ENCODE peak calls at places on chromosome 9, in five cellular contexts. M is CD4-positive, alpha-beta T cell; T is BJ; A is upper lobe of right lung; O is glutamatergic neuron. J is an unnamed sample.

GRCh38 chr9:20041717-20042116 is 252.9 kb upstream of the SLC24A2 start:
- DNase-seq in M (no peak), T (no peak), A (no peak), O (no peak), J (no peak)

GRCh38 chr9:90801507-90802289 is at the start of gene SYK:
- DNase-seq in M (no peak), T (no peak), A (peak; percentile 91), O (peak; percentile 43), J (no peak)

GRCh38 chr9:121822093-121823085 is 171.0 kb downstream of the DAB2IP start:
- DNase-seq in M (no peak), T (no peak), A (peak; percentile 47), O (peak; percentile 54), J (no peak)

GRCh38 chr9:91423785-91424402 is at the start of gene NFIL3:
- DNase-seq in M (peak; percentile 42), T (no peak), A (peak; percentile 94), O (peak; percentile 85), J (peak; percentile 72)

GRCh38 chr9:79877943-79878612 is 306.3 kb downstream of the TLE4 start:
- DNase-seq in M (no peak), T (no peak), A (no peak), O (no peak), J (no peak)

GRCh38 chr9:129391215-129391614 is 213.2 kb upstream of the IER5L start:
- DNase-seq in M (no peak), T (no peak), A (no peak), O (no peak), J (no peak)

GRCh38 chr9:137522746-137523455 is 27.3 kb downstream of the PNPLA7 start:
- DNase-seq in M (no peak), T (no peak), A (no peak), O (no peak), J (no peak)

GRCh38 chr9:23769307-23769935 is 56.6 kb downstream of the ELAVL2 start:
- DNase-seq in M (no peak), T (peak; percentile 83), A (no peak), O (no peak), J (no peak)

GRCh38 chr9:12368569-12368968 is 324.6 kb upstream of the TYRP1 start:
- DNase-seq in M (no peak), T (no peak), A (no peak), O (no peak), J (no peak)

GRCh38 chr9:82327641-82328040 is 339.1 kb downstream of the SPATA31D1 start:
- DNase-seq in M (no peak), T (no peak), A (no peak), O (no peak), J (no peak)

GRCh38 chr9:77598510-77598909 is 49.6 kb downstream of the GNA14 start:
- DNase-seq in M (no peak), T (no peak), A (no peak), O (no peak), J (no peak)

GRCh38 chr9:135038331-135038730 is 49.1 kb upstream of the OLFM1 start:
- DNase-seq in M (no peak), T (no peak), A (peak; percentile 29), O (no peak), J (no peak)

GRCh38 chr9:131943397-131943796 is 136.3 kb downstream of the MED27 start:
- DNase-seq in M (no peak), T (no peak), A (no peak), O (no peak), J (no peak)

GRCh38 chr9:134868751-134869553 is 11.7 kb upstream of the FCN2 start:
- DNase-seq in M (no peak), T (no peak), A (peak; percentile 60), O (no peak), J (no peak)

GRCh38 chr9:72592501-72593403 is 71.3 kb downstream of the TMC1 start:
- DNase-seq in M (no peak), T (no peak), A (no peak), O (no peak), J (peak; percentile 51)

GRCh38 chr9:131485728-131486381 is 16.9 kb upstream of the POMT1 start:
- DNase-seq in M (no peak), T (no peak), A (no peak), O (no peak), J (no peak)

GRCh38 chr9:9718691-9719090 is 894.1 kb downstream of the PTPRD start:
- DNase-seq in M (no peak), T (no peak), A (no peak), O (no peak), J (no peak)

GRCh38 chr9:9719373-9720112 is 893.3 kb downstream of the PTPRD start:
- DNase-seq in M (no peak), T (no peak), A (no peak), O (no peak), J (no peak)
- TF ChIP-seq CTCF in M (no peak), T (no peak), A (no peak), O (no peak), J (no peak)

DNA sequence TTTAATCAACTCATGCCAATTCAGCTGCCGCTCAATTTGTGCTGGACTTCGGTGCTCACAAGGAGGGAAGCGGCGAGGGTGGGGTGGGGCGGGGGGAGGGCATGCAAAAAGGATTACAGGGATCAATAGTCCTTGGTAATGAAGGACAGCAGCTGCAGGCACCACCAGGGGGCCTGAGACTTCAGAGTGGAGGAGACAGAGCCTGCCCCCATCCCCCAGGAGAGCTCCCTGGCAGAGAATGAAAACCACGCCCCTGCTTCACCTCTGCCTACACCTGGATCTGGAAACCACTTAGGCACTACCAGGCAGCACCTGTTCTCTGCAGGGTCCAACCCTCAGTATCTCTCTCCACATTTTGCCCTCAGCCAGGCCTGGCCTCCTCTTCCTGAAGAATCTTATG is 155.6 kb downstream of the TRIM32 start:
- DNase-seq in M (no peak), T (no peak), A (no peak), O (peak; percentile 76), J (no peak)
- TF ChIP-seq CTCF in M (no peak), T (no peak), A (no peak), O (peak; percentile 63), J (no peak)

GRCh38 chr9:110640736-110641135 is 27.9 kb upstream of the MUSK start:
- DNase-seq in M (no peak), T (no peak), A (no peak), O (no peak), J (no peak)

GRCh38 chr9:110641350-110641749 is 27.2 kb upstream of the MUSK start:
- DNase-seq in M (no peak), T (no peak), A (no peak), O (no peak), J (no peak)

GRCh38 chr9:110635589-110635988 is 33.0 kb upstream of the MUSK start:
- DNase-seq in M (no peak), T (no peak), A (no peak), O (no peak), J (no peak)

GRCh38 chr9:110638381-110638954 is 30.1 kb upstream of the MUSK start:
- DNase-seq in M (no peak), T (no peak), A (no peak), O (no peak), J (peak; percentile 36)
- TF ChIP-seq CTCF in M (no peak), T (peak; percentile 22), A (peak; percentile 49), O (no peak), J (peak; percentile 82)

GRCh38 chr9:133403766-133404439 is 13.9 kb downstream of the REXO4 start:
- DNase-seq in M (peak; percentile 53), T (no peak), A (peak; percentile 82), O (no peak), J (no peak)
- TF ChIP-seq CTCF in M (peak; percentile 80), T (peak; percentile 61), A (peak; percentile 60), O (peak; percentile 53), J (peak; percentile 77)

GRCh38 chr9:127698985-127699670 is 7.7 kb upstream of the CFAP157 start:
- DNase-seq in M (peak; percentile 66), T (peak; percentile 91), A (peak; percentile 98), O (peak; percentile 91), J (peak; percentile 44)
- TF ChIP-seq CTCF in M (no peak), T (peak; percentile 9), A (no peak), O (peak; percentile 25), J (no peak)

DNA sequence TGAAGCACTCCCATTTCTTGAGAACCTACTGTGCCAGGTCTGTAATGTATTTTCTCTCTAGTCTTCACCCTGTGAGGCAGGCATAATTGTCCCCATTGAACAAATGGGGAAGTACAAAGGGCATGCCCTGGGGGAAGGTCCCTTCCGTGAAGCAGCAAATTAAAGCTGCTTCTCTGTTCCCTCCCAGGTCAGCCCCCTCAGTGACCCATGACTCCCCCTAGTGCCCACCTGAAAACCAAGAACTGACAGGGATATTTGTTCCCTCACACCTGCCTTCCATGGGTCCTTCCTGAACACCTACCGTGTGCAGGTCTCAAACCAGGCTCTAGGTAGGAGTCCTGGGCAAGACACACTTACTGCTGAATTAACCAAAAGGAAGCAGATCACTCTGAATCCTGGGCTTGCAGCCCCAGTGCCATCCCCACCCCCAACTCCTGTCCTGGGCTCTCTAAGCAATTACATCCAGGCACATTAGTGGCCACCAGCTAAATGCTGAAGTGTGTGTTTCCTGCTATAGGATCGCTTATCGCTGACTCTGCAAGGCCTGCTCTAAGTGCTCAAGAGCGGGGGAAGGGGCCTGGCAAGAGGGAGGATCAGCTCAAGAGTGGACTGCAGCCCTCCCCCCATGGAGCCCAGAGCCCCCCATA is 254.8 kb downstream of the CDK5RAP2 start:
- DNase-seq in M (no peak), T (no peak), A (no peak), O (peak; percentile 28), J (no peak)
- TF ChIP-seq CTCF in M (no peak), T (no peak), A (no peak), O (peak; percentile 50), J (no peak)

J was measured in HFFc6.